ENCODE peak calls at places on chromosome 19, in four cellular contexts. R is stimulated activated CD4-positive, alpha-beta T cell treated with anti-CD3 and anti-CD28 coated beads, Interleukin-2, amount 100 ng/mL, for 24 hours; Z is GM12878; J is DMS153. Q is an unnamed sample.

GRCh38 chr19:42850981-42851717 is 28.4 kb downstream of the PSG1 start:
- DNase-seq in Z (no peak), J (no peak), R (no peak), Q (peak; percentile 88)

GRCh38 chr19:49098795-49099194 is 13.5 kb downstream of the SNRNP70 start:
- DNase-seq in Z (no peak), J (no peak), R (no peak), Q (no peak)

GRCh38 chr19:3034845-3035541 is 5.9 kb upstream of the TLE2 start:
- DNase-seq in Z (peak; percentile 1), R (peak; percentile 54), J (no peak), Q (peak; percentile 12)

GRCh38 chr19:2962018-2962670 is 15.2 kb upstream of the TLE6 start:
- DNase-seq in J (peak; percentile 48), Z (peak; percentile 65), R (peak; percentile 55), Q (peak; percentile 87)

GRCh38 chr19:11151181-11151580 is 4.4 kb downstream of the SPC24 start:
- DNase-seq in J (no peak), R (no peak), Z (no peak), Q (no peak)

GRCh38 chr19:12544401-12544876 is 6.8 kb downstream of the ZNF564 start:
- DNase-seq in R (no peak), Z (no peak), J (no peak), Q (peak; percentile 44)

GRCh38 chr19:53958168-53958571 is 4.6 kb upstream of the CACNG8 start:
- DNase-seq in R (no peak), J (no peak), Z (no peak), Q (no peak)

GRCh38 chr19:34560229-34560628 is 78.7 kb downstream of the WTIP start:
- DNase-seq in Z (no peak), R (no peak), J (no peak), Q (no peak)

GRCh38 chr19:58395979-58396627 is 647 bp downstream of the RNF225 start:
- DNase-seq in Z (no peak), R (no peak), J (no peak), Q (no peak)

GRCh38 chr19:28823338-28823961 is 389.5 kb downstream of the UQCRFS1 start:
- DNase-seq in Z (no peak), R (no peak), J (no peak), Q (no peak)

Q was measured in lung microvascular endothelial cell.